ENCODE peak calls at places on chromosomes 5 and 9, in nine cellular contexts. N is spleen, W is adrenal gland, S is MM.1S, D is body of pancreas, G is dorsolateral prefrontal cortex, J is fibroblast of lung, Y is heart left ventricle, K is lung. V is an unnamed sample.

GRCh38 chr5:150801117-150801927 is 22.8 kb downstream of the SMIM3 start:
- DNase-seq in N (no peak), W (peak; percentile 29), S (peak; percentile 42), D (no peak), G (no peak), J (peak; percentile 85), Y (no peak), K (no peak), V (no peak)

GRCh38 chr9:132128191-132128590 is 33.7 kb upstream of the NTNG2 start:
- DNase-seq in N (peak; percentile 47), W (no peak), S (no peak), D (no peak), G (no peak), J (no peak), Y (no peak), K (no peak), V (no peak)

GRCh38 chr5:127891942-127892341 is 188.8 kb downstream of the CCDC192 start:
- DNase-seq in N (no peak), W (no peak), S (no peak), D (no peak), G (no peak), J (no peak), Y (no peak), K (no peak), V (no peak)

GRCh38 chr5:98339141-98339848 is 434.2 kb upstream of the RGMB start:
- DNase-seq in N (peak; percentile 63), W (no peak), S (no peak), D (no peak), G (no peak), J (no peak), Y (no peak), K (no peak), V (no peak)

GRCh38 chr5:168218746-168219145 is 72.7 kb upstream of the WWC1 start:
- DNase-seq in N (no peak), W (no peak), S (no peak), D (no peak), G (no peak), J (no peak), Y (no peak), K (no peak), V (peak; percentile 31)

GRCh38 chr5:146107901-146108300 is 2.5 kb upstream of the PLAC8L1 start:
- DNase-seq in N (no peak), W (no peak), S (no peak), D (no peak), G (no peak), J (peak; percentile 20), Y (no peak), K (no peak), V (no peak)

GRCh38 chr9:118170032-118170955 is 466.1 kb downstream of the TLR4 start:
- DNase-seq in N (no peak), W (peak; percentile 39), S (peak; percentile 17), D (peak; percentile 12), G (peak; percentile 69), J (no peak), Y (peak; percentile 20), K (no peak), V (no peak)

GRCh38 chr5:43631182-43631910 is 28.4 kb downstream of the NNT start:
- DNase-seq in N (no peak), W (peak; percentile 59), S (peak; percentile 82), D (peak; percentile 66), G (no peak), J (peak; percentile 89), Y (peak; percentile 38), K (peak; percentile 41), V (peak; percentile 35)

GRCh38 chr5:542693-543311 is 18.6 kb upstream of the SLC9A3 start:
- DNase-seq in N (peak; percentile 81), W (no peak), S (no peak), D (peak; percentile 6), G (no peak), J (no peak), Y (no peak), K (no peak), V (peak; percentile 1)

GRCh38 chr5:129903466-129904101 is 681 bp upstream of the CHSY3 start:
- DNase-seq in N (no peak), W (no peak), S (no peak), D (no peak), G (no peak), J (no peak), Y (no peak), K (no peak), V (no peak)

GRCh38 chr5:124157320-124157719 is 589.1 kb downstream of the ZNF608 start:
- DNase-seq in N (no peak), W (no peak), S (peak; percentile 23), D (no peak), G (no peak), J (peak; percentile 32), Y (no peak), K (no peak), V (no peak)

GRCh38 chr5:180784497-180785097 is 18.0 kb downstream of the MGAT1 start:
- DNase-seq in N (peak; percentile 91), W (peak; percentile 84), S (peak; percentile 76), D (peak; percentile 86), G (peak; percentile 81), J (peak; percentile 89), Y (peak; percentile 83), K (peak; percentile 78), V (peak; percentile 92)

GRCh38 chr5:32278403-32278802 is 34.3 kb downstream of the MTMR12 start:
- DNase-seq in N (no peak), W (no peak), S (peak; percentile 21), D (no peak), G (no peak), J (peak; percentile 58), Y (no peak), K (no peak), V (no peak)

GRCh38 chr5:37370864-37371726 is at the start of gene NUP155:
- DNase-seq in N (peak; percentile 97), W (peak; percentile 91), S (peak; percentile 95), D (peak; percentile 86), G (peak; percentile 87), J (peak; percentile 96), Y (peak; percentile 93), K (peak; percentile 95), V (peak; percentile 92)

GRCh38 chr9:110764006-110764405 is 95.4 kb downstream of the MUSK start:
- DNase-seq in N (no peak), W (no peak), S (no peak), D (no peak), G (no peak), J (no peak), Y (no peak), K (no peak), V (no peak)

GRCh38 chr9:35658144-35658893 is at the start of gene CCDC107:
- DNase-seq in N (peak; percentile 97), W (peak; percentile 89), S (peak; percentile 86), D (peak; percentile 90), G (peak; percentile 68), J (peak; percentile 88), Y (peak; percentile 90), K (peak; percentile 82), V (peak; percentile 81)

GRCh38 chr5:96852769-96853168 is 23.5 kb upstream of the ERAP2 start:
- DNase-seq in N (no peak), W (no peak), S (no peak), D (no peak), G (no peak), J (peak; percentile 57), Y (no peak), K (no peak), V (no peak)

GRCh38 chr9:1100945-1101344 is 50.8 kb downstream of the DMRT2 start:
- DNase-seq in N (no peak), W (no peak), S (peak; percentile 65), D (peak; percentile 50), G (peak; percentile 53), J (peak; percentile 28), Y (peak; percentile 32), K (peak; percentile 36), V (peak; percentile 45)

GRCh38 chr9:37953775-37954437 is 50.0 kb upstream of the SLC25A51 start:
- DNase-seq in N (peak; percentile 60), W (peak; percentile 56), S (no peak), D (peak; percentile 72), G (no peak), J (peak; percentile 97), Y (no peak), K (no peak), V (no peak)
- TF ChIP-seq CTCF in N (no peak), W (no peak), S (no peak), D (no peak), G (no peak), J (no peak), Y (no peak), K (no peak), V (no peak)

GRCh38 chr5:41211417-41211816 is 1.9 kb downstream of the C6 start:
- DNase-seq in N (no peak), W (no peak), S (no peak), D (no peak), G (no peak), J (no peak), Y (no peak), K (no peak), V (no peak)
- H3K27ac ChIP-seq in N (no peak overlapping the region), W (no peak overlapping the region), S (no peak overlapping the region), D (no peak overlapping the region), G (no peak overlapping the region), J (no peak overlapping the region), Y (no peak overlapping the region), K (no peak overlapping the region), V (no peak overlapping the region)

GRCh38 chr9:34589656-34590375 is at the start of gene CNTFR:
- DNase-seq in N (peak; percentile 66), W (no peak), S (no peak), D (no peak), G (peak; percentile 46), J (no peak), Y (peak; percentile 58), K (no peak), V (peak; percentile 34)

GRCh38 chr9:34590376-34591090 is 1.0 kb upstream of the CNTFR start:
- DNase-seq in N (peak; percentile 71), W (no peak), S (no peak), D (peak; percentile 19), G (no peak), J (no peak), Y (peak; percentile 33), K (no peak), V (no peak)

GRCh38 chr9:34591091-34591910 is 1.8 kb upstream of the CNTFR start:
- DNase-seq in N (peak; percentile 95), W (peak; percentile 86), S (peak; percentile 74), D (peak; percentile 82), G (peak; percentile 77), J (peak; percentile 71), Y (peak; percentile 89), K (peak; percentile 86), V (peak; percentile 80)

GRCh38 chr9:34588671-34589370 is 703 bp downstream of the CNTFR start:
- DNase-seq in N (peak; percentile 75), W (no peak), S (no peak), D (no peak), G (no peak), J (no peak), Y (no peak), K (no peak), V (no peak)

DNA sequence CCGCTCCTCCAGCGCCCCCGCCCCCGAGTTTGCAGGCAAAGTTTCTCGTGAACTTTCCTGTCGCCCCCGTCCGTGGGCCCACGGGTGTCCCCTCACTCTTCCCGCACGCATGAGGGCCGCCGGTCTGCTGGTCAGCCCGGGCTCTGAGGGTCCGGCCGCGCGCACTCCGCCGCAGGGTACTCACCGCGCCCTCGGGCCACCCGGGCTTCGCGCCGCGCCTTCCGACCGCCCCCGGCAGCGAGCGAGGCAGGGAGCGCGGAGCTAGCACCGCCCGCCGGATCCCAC is 211 bp downstream of the CNTFR start:
- DNase-seq in N (no peak), W (no peak), S (no peak), D (no peak), G (no peak), J (no peak), Y (no peak), K (no peak), V (no peak)
- H3K4me3 ChIP-seq in N (peak overlapping the region; percentile 47), W (no peak overlapping the region), S (no peak overlapping the region), D (no peak overlapping the region), G (peak overlapping the region; percentile 46), J (no peak overlapping the region), Y (peak overlapping the region; percentile 53), K (no peak overlapping the region), V (no peak overlapping the region)

GRCh38 chr9:71758277-71758676 is 10.0 kb downstream of the CEMIP2 start:
- DNase-seq in N (no peak), W (no peak), S (no peak), D (peak; percentile 36), G (no peak), J (no peak), Y (no peak), K (no peak), V (no peak)
- TF ChIP-seq CTCF in N (no peak), W (no peak), S (no peak), D (no peak), G (no peak), J (no peak), Y (no peak), K (no peak), V (no peak)

V was measured in thyroid gland.